ENCODE peak calls at places on chromosome 11, in four cellular contexts. E, W, R and O are unnamed samples.
A peak's percentile ranks its signal among the peaks of the same experiment; 100 is the strongest.

GRCh38 chr11:62506413-62506940 is 40.1 kb downstream of the AHNAK start:
- DNase-seq in E (no peak), W (no peak), R (no peak), O (no peak)

GRCh38 chr11:11963842-11964773 is 44.3 kb downstream of the DKK3 start:
- DNase-seq in E (no peak), W (no peak), R (no peak), O (no peak)

GRCh38 chr11:59157433-59157832 is 14.5 kb upstream of the DTX4 start:
- DNase-seq in E (no peak), W (no peak), R (no peak), O (no peak)

GRCh38 chr11:12810497-12810896 is 136.3 kb downstream of the TEAD1 start:
- DNase-seq in E (no peak), W (no peak), R (no peak), O (no peak)

GRCh38 chr11:128283445-128283844 is 303.9 kb downstream of the ETS1 start:
- DNase-seq in E (no peak), W (no peak), R (no peak), O (no peak)

GRCh38 chr11:116078101-116078561 is 573.9 kb upstream of the CADM1 start:
- DNase-seq in E (no peak), W (no peak), R (peak; percentile 61), O (no peak)

GRCh38 chr11:2791139-2791520 is 91.3 kb upstream of the KCNQ1OT1 start:
- DNase-seq in E (no peak), W (no peak), R (no peak), O (peak; percentile 52)

GRCh38 chr11:1168721-1169161 is 11.0 kb downstream of the MUC5AC start:
- DNase-seq in E (no peak), W (no peak), R (no peak), O (peak; percentile 59)

GRCh38 chr11:72240461-72241289 is 3.3 kb downstream of the PHOX2A start:
- DNase-seq in E (no peak), W (no peak), R (no peak), O (peak; percentile 65)

GRCh38 chr11:69040581-69041260 is 8.0 kb upstream of the TPCN2 start:
- DNase-seq in E (no peak), W (no peak), R (no peak), O (no peak)

GRCh38 chr11:20161230-20161918 is 1.1 kb upstream of the DBX1 start:
- DNase-seq in E (no peak), W (no peak), R (peak; percentile 86), O (no peak)

GRCh38 chr11:58142781-58143180 is 17.5 kb upstream of the OR9I1 start:
- DNase-seq in E (no peak), W (no peak), R (no peak), O (no peak)

GRCh38 chr11:113806403-113806802 is 26.8 kb downstream of the CLDN25 start:
- DNase-seq in E (no peak), W (no peak), R (peak; percentile 79), O (no peak)

GRCh38 chr11:57214494-57214893 is 22.6 kb downstream of the APLNR start:
- DNase-seq in E (no peak), W (no peak), R (peak; percentile 49), O (no peak)

GRCh38 chr11:95341246-95341645 is 110.2 kb upstream of the SESN3 start:
- DNase-seq in E (no peak), W (no peak), R (peak; percentile 20), O (no peak)

GRCh38 chr11:62267050-62267449 is 2.9 kb upstream of the SCGB2A2 start:
- DNase-seq in E (no peak), W (no peak), R (no peak), O (no peak)

GRCh38 chr11:64207247-64208085 is 945 bp downstream of the FERMT3 start:
- DNase-seq in E (peak; percentile 79), W (peak; percentile 79), R (no peak), O (peak; percentile 81)

GRCh38 chr11:93648168-93648567 is 13.3 kb upstream of the CEP295 start:
- DNase-seq in E (no peak), W (no peak), R (no peak), O (no peak)

GRCh38 chr11:65477271-65478029 is 21.4 kb upstream of the MALAT1 start:
- DNase-seq in E (peak; percentile 92), W (peak; percentile 92), R (peak; percentile 97), O (peak; percentile 98)

GRCh38 chr11:8527939-8528338 is 66.1 kb downstream of the STK33 start:
- DNase-seq in E (no peak), W (no peak), R (no peak), O (no peak)

GRCh38 chr11:66294626-66295620 is 3.2 kb downstream of the TMEM151A start:
- DNase-seq in E (no peak), W (no peak), R (no peak), O (no peak)

GRCh38 chr11:119092880-119093665 is 8.4 kb downstream of the HMBS start:
- DNase-seq in E (no peak), W (no peak), R (peak; percentile 18), O (no peak)

GRCh38 chr11:7677071-7677470 is 3.8 kb upstream of the CYB5R2 start:
- DNase-seq in E (no peak), W (no peak), R (no peak), O (no peak)

GRCh38 chr11:120912504-120912903 is 111.4 kb upstream of the TBCEL start:
- DNase-seq in E (no peak), W (no peak), R (no peak), O (no peak)

GRCh38 chr11:17395554-17395961 is 7.1 kb upstream of the KCNJ11 start:
- DNase-seq in E (no peak), W (no peak), R (no peak), O (no peak)

GRCh38 chr11:27216268-27217149 is 146.5 kb downstream of the CCDC34 start:
- DNase-seq in E (no peak), W (no peak), R (no peak), O (no peak)

GRCh38 chr11:17772704-17773600 is 38.4 kb downstream of the KCNC1 start:
- DNase-seq in E (no peak), W (no peak), R (no peak), O (no peak)

GRCh38 chr11:36363361-36364272 is 67.5 kb downstream of the PRR5L start:
- DNase-seq in E (no peak), W (no peak), R (peak; percentile 68), O (no peak)

GRCh38 chr11:14812776-14813175 is 79.3 kb downstream of the CYP2R1 start:
- DNase-seq in E (no peak), W (no peak), R (peak; percentile 7), O (no peak)

GRCh38 chr11:12248330-12248729 is 129.0 kb upstream of the PARVA start:
- DNase-seq in E (no peak), W (no peak), R (peak; percentile 87), O (no peak)

GRCh38 chr11:107018274-107018901 is at the start of gene GUCY1A2:
- DNase-seq in E (no peak), W (no peak), R (no peak), O (no peak)

GRCh38 chr11:114149689-114150407 is 90.3 kb downstream of the ZBTB16 start:
- DNase-seq in E (no peak), W (no peak), R (no peak), O (no peak)

GRCh38 chr11:126115820-126116319 is 53.2 kb upstream of the CDON start:
- DNase-seq in E (no peak), W (no peak), R (peak; percentile 66), O (peak; percentile 88)

GRCh38 chr11:58028687-58029411 is 1.9 kb upstream of the OR6Q1 start:
- DNase-seq in E (no peak), W (no peak), R (no peak), O (no peak)